ENCODE peak calls at places on chromosome 21, in ten cellular contexts. One of them, this sample, is unnamed. For H3K36me3, the result is how much of the 10 kb centered on the place peaks cover.

GRCh38 chr21:37855568-37856391 is 60.5 kb downstream of the KCNJ6 start:
- DNase-seq in SK-N-SH: no peak
- DNase-seq in upper lobe of left lung: no peak
- DNase-seq in endothelial cell of umbilical vein: no peak
- DNase-seq in spleen: no peak
- DNase-seq in transverse colon: no peak
- DNase-seq in GM23338: no peak
- DNase-seq in stomach: no peak
- DNase-seq in sigmoid colon: no peak
- DNase-seq in breast epithelium: no peak
- DNase-seq in this sample: no peak

GRCh38 chr21:29682800-29683199 is 257.0 kb downstream of the GRIK1 start:
- DNase-seq in upper lobe of left lung: no peak
- DNase-seq in stomach: no peak
- DNase-seq in SK-N-SH: no peak
- DNase-seq in spleen: no peak
- DNase-seq in breast epithelium: no peak
- DNase-seq in sigmoid colon: no peak
- DNase-seq in endothelial cell of umbilical vein: no peak
- DNase-seq in GM23338: no peak
- DNase-seq in transverse colon: no peak
- DNase-seq in this sample: no peak

GRCh38 chr21:17858764-17859163 is 39.6 kb upstream of the C21orf91 start:
- DNase-seq in upper lobe of left lung: no peak
- DNase-seq in sigmoid colon: no peak
- DNase-seq in transverse colon: no peak
- DNase-seq in GM23338: no peak
- DNase-seq in spleen: no peak
- DNase-seq in breast epithelium: no peak
- DNase-seq in SK-N-SH: no peak
- DNase-seq in endothelial cell of umbilical vein: no peak
- DNase-seq in stomach: no peak
- DNase-seq in this sample: no peak

GRCh38 chr21:18350216-18350615 is 53.4 kb downstream of the TMPRSS15 start:
- DNase-seq in breast epithelium: no peak
- DNase-seq in spleen: no peak
- DNase-seq in SK-N-SH: no peak
- DNase-seq in endothelial cell of umbilical vein: no peak
- DNase-seq in stomach: no peak
- DNase-seq in sigmoid colon: no peak
- DNase-seq in transverse colon: no peak
- DNase-seq in GM23338: no peak
- DNase-seq in upper lobe of left lung: no peak
- DNase-seq in this sample: no peak

GRCh38 chr21:25385912-25386474 is 221.3 kb downstream of the MRPL39 start:
- DNase-seq in stomach: peak
- DNase-seq in SK-N-SH: peak
- DNase-seq in sigmoid colon: no peak
- DNase-seq in spleen: no peak
- DNase-seq in transverse colon: no peak
- DNase-seq in breast epithelium: no peak
- DNase-seq in upper lobe of left lung: no peak
- DNase-seq in GM23338: peak
- DNase-seq in endothelial cell of umbilical vein: peak
- DNase-seq in this sample: peak

GRCh38 chr21:46424621-46425020 is 34.1 kb upstream of the DIP2A start:
- DNase-seq in breast epithelium: no peak
- DNase-seq in spleen: peak
- DNase-seq in SK-N-SH: no peak
- DNase-seq in sigmoid colon: no peak
- DNase-seq in transverse colon: no peak
- DNase-seq in endothelial cell of umbilical vein: no peak
- DNase-seq in stomach: no peak
- DNase-seq in upper lobe of left lung: no peak
- DNase-seq in GM23338: no peak
- DNase-seq in this sample: no peak

GRCh38 chr21:16323586-16323985 is 593.8 kb downstream of the USP25 start:
- DNase-seq in transverse colon: no peak
- DNase-seq in breast epithelium: no peak
- DNase-seq in sigmoid colon: no peak
- DNase-seq in stomach: no peak
- DNase-seq in GM23338: no peak
- DNase-seq in spleen: no peak
- DNase-seq in upper lobe of left lung: no peak
- DNase-seq in SK-N-SH: no peak
- DNase-seq in endothelial cell of umbilical vein: no peak
- DNase-seq in this sample: no peak

GRCh38 chr21:15003463-15004135 is 61.2 kb downstream of the NRIP1 start:
- DNase-seq in stomach: no peak
- DNase-seq in endothelial cell of umbilical vein: no peak
- DNase-seq in upper lobe of left lung: no peak
- DNase-seq in sigmoid colon: no peak
- DNase-seq in transverse colon: no peak
- DNase-seq in GM23338: peak
- DNase-seq in breast epithelium: no peak
- DNase-seq in spleen: no peak
- DNase-seq in SK-N-SH: no peak
- DNase-seq in this sample: no peak

GRCh38 chr21:25375675-25376074 is 231.6 kb downstream of the MRPL39 start:
- DNase-seq in upper lobe of left lung: no peak
- DNase-seq in spleen: no peak
- DNase-seq in sigmoid colon: no peak
- DNase-seq in breast epithelium: no peak
- DNase-seq in stomach: no peak
- DNase-seq in endothelial cell of umbilical vein: peak
- DNase-seq in transverse colon: no peak
- DNase-seq in GM23338: no peak
- DNase-seq in SK-N-SH: no peak
- DNase-seq in this sample: no peak

GRCh38 chr21:31180256-31181088 is 142.2 kb upstream of the KRTAP19-8 start:
- DNase-seq in breast epithelium: no peak
- DNase-seq in SK-N-SH: peak
- DNase-seq in spleen: no peak
- DNase-seq in transverse colon: no peak
- DNase-seq in endothelial cell of umbilical vein: peak
- DNase-seq in sigmoid colon: no peak
- DNase-seq in upper lobe of left lung: no peak
- DNase-seq in stomach: no peak
- DNase-seq in GM23338: peak
- DNase-seq in this sample: no peak

GRCh38 chr21:36027352-36027751 is 33.0 kb downstream of the SETD4 start:
- DNase-seq in GM23338: no peak
- DNase-seq in endothelial cell of umbilical vein: no peak
- DNase-seq in transverse colon: no peak
- DNase-seq in upper lobe of left lung: no peak
- DNase-seq in SK-N-SH: no peak
- DNase-seq in spleen: no peak
- DNase-seq in sigmoid colon: no peak
- DNase-seq in breast epithelium: no peak
- DNase-seq in stomach: no peak
- DNase-seq in this sample: no peak

DNA sequence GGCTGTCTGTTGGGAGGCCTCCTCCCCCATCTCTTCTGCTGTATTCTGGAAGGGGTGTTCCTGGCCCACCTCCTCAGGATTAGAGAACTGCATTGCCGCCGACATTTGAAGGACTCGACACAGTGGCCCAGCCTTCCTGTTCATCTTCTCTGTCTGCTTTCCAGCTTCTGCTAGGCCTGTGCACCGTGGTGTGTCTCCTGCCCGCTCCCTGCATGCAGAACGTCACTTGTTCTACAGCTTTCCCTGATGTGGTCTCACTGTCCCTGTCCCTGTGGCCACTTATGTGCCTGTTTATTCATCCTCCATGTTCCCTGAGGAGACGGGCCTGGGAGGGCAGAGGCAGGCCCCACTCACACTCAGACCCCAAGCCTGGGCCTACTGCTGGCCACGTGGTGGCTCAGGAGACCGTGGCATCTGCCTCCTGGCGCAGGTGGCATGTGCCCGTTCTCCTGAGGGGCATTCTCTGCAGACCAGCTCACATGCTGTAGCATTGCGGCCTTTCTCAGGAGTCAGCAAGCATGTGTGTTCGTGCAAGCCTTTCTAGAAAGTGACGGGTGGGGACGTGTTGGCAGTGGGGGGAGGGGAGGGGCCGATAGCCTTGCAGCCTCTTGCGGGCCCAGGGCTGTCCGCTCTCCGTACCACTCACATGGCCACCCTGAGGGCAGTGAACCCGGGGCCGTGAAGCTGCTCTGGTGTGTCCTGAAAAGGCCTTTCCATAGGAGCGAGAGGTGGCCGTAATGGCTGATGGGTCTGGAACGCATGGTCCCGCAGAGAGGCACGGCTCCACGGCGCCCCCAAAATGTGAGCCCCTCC is 35.9 kb downstream of the POFUT2 start:
- DNase-seq in breast epithelium: no peak
- DNase-seq in spleen: peak
- DNase-seq in transverse colon: no peak
- DNase-seq in GM23338: no peak
- DNase-seq in endothelial cell of umbilical vein: no peak
- DNase-seq in SK-N-SH: no peak
- DNase-seq in sigmoid colon: no peak
- DNase-seq in stomach: no peak
- DNase-seq in upper lobe of left lung: no peak
- DNase-seq in this sample: no peak
- TF ChIP-seq POLR2AphosphoS5 in breast epithelium: no peak
- TF ChIP-seq POLR2AphosphoS5 in spleen: no peak
- TF ChIP-seq POLR2AphosphoS5 in transverse colon: no peak
- TF ChIP-seq POLR2AphosphoS5 in GM23338: no peak
- TF ChIP-seq POLR2AphosphoS5 in endothelial cell of umbilical vein: no peak
- TF ChIP-seq POLR2AphosphoS5 in SK-N-SH: no peak
- TF ChIP-seq POLR2AphosphoS5 in sigmoid colon: no peak
- TF ChIP-seq POLR2AphosphoS5 in stomach: no peak
- TF ChIP-seq POLR2AphosphoS5 in upper lobe of left lung: no peak
- TF ChIP-seq POLR2AphosphoS5 in this sample: no peak

DNA sequence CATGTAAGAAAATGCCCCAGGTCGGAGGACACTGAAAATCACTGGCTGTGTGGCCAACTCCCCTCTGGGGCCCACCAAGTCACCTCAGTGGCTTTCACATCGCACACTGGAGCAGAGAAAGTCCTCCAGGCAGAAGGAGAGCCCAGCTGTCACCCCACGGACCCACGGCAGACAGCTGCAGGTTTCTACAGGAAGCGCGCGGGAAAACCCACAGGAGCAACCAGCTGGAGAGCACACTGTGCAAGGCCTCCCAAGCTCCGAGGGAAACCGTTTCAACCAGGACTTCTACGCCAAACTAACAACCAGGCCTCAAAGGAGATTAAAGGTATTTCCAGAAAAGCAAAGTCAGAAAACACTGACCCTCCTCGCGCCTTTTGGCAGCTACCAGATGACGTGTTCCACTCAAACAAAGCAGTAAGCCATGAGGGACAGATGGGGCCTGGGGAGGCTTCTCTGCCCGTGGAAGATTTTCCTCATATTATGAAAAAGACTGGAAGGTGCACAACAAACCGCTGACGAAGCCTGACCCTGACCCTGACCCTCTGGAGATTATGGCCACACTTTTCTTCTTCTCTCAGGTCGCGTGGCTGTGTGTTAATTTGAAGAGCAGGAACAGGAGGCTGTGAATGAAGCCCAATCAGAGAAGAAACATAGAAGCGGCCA is 21.0 kb downstream of the WDR4 start:
- DNase-seq in stomach: no peak
- DNase-seq in sigmoid colon: no peak
- DNase-seq in upper lobe of left lung: no peak
- DNase-seq in GM23338: no peak
- DNase-seq in breast epithelium: no peak
- DNase-seq in SK-N-SH: no peak
- DNase-seq in endothelial cell of umbilical vein: no peak
- DNase-seq in spleen: no peak
- DNase-seq in transverse colon: no peak
- DNase-seq in this sample: no peak
- H3K36me3 ChIP-seq in stomach: half or more
- H3K36me3 ChIP-seq in sigmoid colon: half or more
- H3K36me3 ChIP-seq in upper lobe of left lung: half or more
- H3K36me3 ChIP-seq in GM23338: half or more
- H3K36me3 ChIP-seq in breast epithelium: under half
- H3K36me3 ChIP-seq in SK-N-SH: under half
- H3K36me3 ChIP-seq in endothelial cell of umbilical vein: under half
- H3K36me3 ChIP-seq in spleen: half or more
- H3K36me3 ChIP-seq in transverse colon: under half
- H3K36me3 ChIP-seq in this sample: half or more

GRCh38 chr21:34889287-34889536 is 159.9 kb downstream of the RUNX1 start:
- DNase-seq in upper lobe of left lung: peak
- DNase-seq in spleen: peak
- DNase-seq in SK-N-SH: no peak
- DNase-seq in breast epithelium: no peak
- DNase-seq in GM23338: peak
- DNase-seq in stomach: peak
- DNase-seq in transverse colon: peak
- DNase-seq in endothelial cell of umbilical vein: peak
- DNase-seq in sigmoid colon: peak
- DNase-seq in this sample: no peak
- H3K27ac ChIP-seq in upper lobe of left lung: peak
- H3K27ac ChIP-seq in spleen: peak
- H3K27ac ChIP-seq in SK-N-SH: peak
- H3K27ac ChIP-seq in breast epithelium: peak
- H3K27ac ChIP-seq in GM23338: no peak
- H3K27ac ChIP-seq in stomach: peak
- H3K27ac ChIP-seq in transverse colon: peak
- H3K27ac ChIP-seq in endothelial cell of umbilical vein: peak
- H3K27ac ChIP-seq in sigmoid colon: peak
- H3K27ac ChIP-seq in this sample: no peak

GRCh38 chr21:33251119-33251518 is 15.0 kb upstream of the IL10RB start:
- DNase-seq in spleen: no peak
- DNase-seq in sigmoid colon: no peak
- DNase-seq in breast epithelium: no peak
- DNase-seq in endothelial cell of umbilical vein: no peak
- DNase-seq in stomach: no peak
- DNase-seq in transverse colon: no peak
- DNase-seq in GM23338: no peak
- DNase-seq in SK-N-SH: no peak
- DNase-seq in upper lobe of left lung: no peak
- DNase-seq in this sample: no peak

GRCh38 chr21:33257404-33257803 is 8.8 kb upstream of the IL10RB start:
- DNase-seq in SK-N-SH: no peak
- DNase-seq in spleen: no peak
- DNase-seq in transverse colon: no peak
- DNase-seq in breast epithelium: no peak
- DNase-seq in upper lobe of left lung: no peak
- DNase-seq in GM23338: no peak
- DNase-seq in endothelial cell of umbilical vein: no peak
- DNase-seq in stomach: no peak
- DNase-seq in sigmoid colon: no peak
- DNase-seq in this sample: no peak

GRCh38 chr21:33255404-33255803 is 10.8 kb upstream of the IL10RB start:
- DNase-seq in stomach: no peak
- DNase-seq in sigmoid colon: no peak
- DNase-seq in breast epithelium: no peak
- DNase-seq in transverse colon: no peak
- DNase-seq in spleen: no peak
- DNase-seq in GM23338: no peak
- DNase-seq in SK-N-SH: no peak
- DNase-seq in endothelial cell of umbilical vein: no peak
- DNase-seq in upper lobe of left lung: no peak
- DNase-seq in this sample: no peak

GRCh38 chr21:33256019-33256418 is 10.1 kb upstream of the IL10RB start:
- DNase-seq in breast epithelium: no peak
- DNase-seq in sigmoid colon: no peak
- DNase-seq in transverse colon: no peak
- DNase-seq in GM23338: no peak
- DNase-seq in stomach: no peak
- DNase-seq in spleen: no peak
- DNase-seq in SK-N-SH: no peak
- DNase-seq in endothelial cell of umbilical vein: no peak
- DNase-seq in upper lobe of left lung: no peak
- DNase-seq in this sample: no peak

GRCh38 chr21:33254766-33255165 is 11.4 kb upstream of the IL10RB start:
- DNase-seq in stomach: no peak
- DNase-seq in transverse colon: no peak
- DNase-seq in upper lobe of left lung: no peak
- DNase-seq in GM23338: no peak
- DNase-seq in spleen: no peak
- DNase-seq in breast epithelium: no peak
- DNase-seq in SK-N-SH: no peak
- DNase-seq in sigmoid colon: no peak
- DNase-seq in endothelial cell of umbilical vein: no peak
- DNase-seq in this sample: no peak
- TF ChIP-seq POLR2AphosphoS5 in stomach: no peak
- TF ChIP-seq POLR2AphosphoS5 in transverse colon: no peak
- TF ChIP-seq POLR2AphosphoS5 in upper lobe of left lung: no peak
- TF ChIP-seq POLR2AphosphoS5 in GM23338: no peak
- TF ChIP-seq POLR2AphosphoS5 in spleen: no peak
- TF ChIP-seq POLR2AphosphoS5 in breast epithelium: no peak
- TF ChIP-seq POLR2AphosphoS5 in SK-N-SH: no peak
- TF ChIP-seq POLR2AphosphoS5 in sigmoid colon: no peak
- TF ChIP-seq POLR2AphosphoS5 in endothelial cell of umbilical vein: no peak
- TF ChIP-seq POLR2AphosphoS5 in this sample: no peak

This sample was measured in SK-N-MC.